ENCODE peak calls at places on chromosomes 13 and 19, in seven cellular contexts. One of them, this sample, is unnamed. For H3K4me1, the result is how much of the 10 kb centered on the place peaks cover.

GRCh38 chr13:103358245-103358932 is 292.2 kb upstream of the SLC10A2 start:
- DNase-seq in GM23338: no peak
- DNase-seq in transverse colon: no peak
- DNase-seq in endothelial cell of umbilical vein: no peak
- DNase-seq in H1: no peak
- DNase-seq in SK-N-SH: no peak
- DNase-seq in HepG2: no peak
- DNase-seq in this sample: no peak

GRCh38 chr19:29956855-29957254 is 14.8 kb downstream of the URI1 start:
- DNase-seq in endothelial cell of umbilical vein: no peak
- DNase-seq in HepG2: peak
- DNase-seq in SK-N-SH: no peak
- DNase-seq in transverse colon: no peak
- DNase-seq in H1: no peak
- DNase-seq in GM23338: no peak
- DNase-seq in this sample: no peak

GRCh38 chr19:48698046-48698445 is 2.3 kb downstream of the FUT2 start:
- DNase-seq in GM23338: no peak
- DNase-seq in HepG2: no peak
- DNase-seq in SK-N-SH: no peak
- DNase-seq in H1: no peak
- DNase-seq in transverse colon: peak
- DNase-seq in endothelial cell of umbilical vein: peak
- DNase-seq in this sample: no peak

GRCh38 chr13:75417006-75417384 is 65.0 kb downstream of the TBC1D4 start:
- DNase-seq in transverse colon: no peak
- DNase-seq in H1: no peak
- DNase-seq in HepG2: no peak
- DNase-seq in endothelial cell of umbilical vein: no peak
- DNase-seq in GM23338: no peak
- DNase-seq in SK-N-SH: no peak
- DNase-seq in this sample: peak

GRCh38 chr13:50167224-50167947 is 152.1 kb downstream of the KCNRG start:
- DNase-seq in H1: no peak
- DNase-seq in SK-N-SH: no peak
- DNase-seq in transverse colon: no peak
- DNase-seq in GM23338: no peak
- DNase-seq in HepG2: no peak
- DNase-seq in endothelial cell of umbilical vein: no peak
- DNase-seq in this sample: no peak

GRCh38 chr19:38650911-38651584 is 3.6 kb downstream of the ACTN4 start:
- DNase-seq in SK-N-SH: no peak
- DNase-seq in transverse colon: no peak
- DNase-seq in endothelial cell of umbilical vein: peak
- DNase-seq in H1: no peak
- DNase-seq in GM23338: no peak
- DNase-seq in HepG2: no peak
- DNase-seq in this sample: peak

GRCh38 chr13:110092869-110093268 is 214.1 kb downstream of the COL4A1 start:
- DNase-seq in GM23338: no peak
- DNase-seq in SK-N-SH: no peak
- DNase-seq in HepG2: no peak
- DNase-seq in endothelial cell of umbilical vein: no peak
- DNase-seq in transverse colon: no peak
- DNase-seq in H1: no peak
- DNase-seq in this sample: no peak

GRCh38 chr13:31179754-31180153 is 18.1 kb upstream of the HSPH1 start:
- DNase-seq in endothelial cell of umbilical vein: no peak
- DNase-seq in transverse colon: no peak
- DNase-seq in SK-N-SH: no peak
- DNase-seq in H1: no peak
- DNase-seq in HepG2: no peak
- DNase-seq in GM23338: no peak
- DNase-seq in this sample: no peak

GRCh38 chr13:24630851-24631341 is 49.3 kb upstream of the ATP12A start:
- DNase-seq in H1: peak
- DNase-seq in HepG2: no peak
- DNase-seq in SK-N-SH: no peak
- DNase-seq in transverse colon: no peak
- DNase-seq in GM23338: no peak
- DNase-seq in endothelial cell of umbilical vein: no peak
- DNase-seq in this sample: peak

GRCh38 chr19:54188224-54188871 is 1.0 kb downstream of the MBOAT7 start:
- DNase-seq in SK-N-SH: no peak
- DNase-seq in endothelial cell of umbilical vein: peak
- DNase-seq in transverse colon: no peak
- DNase-seq in HepG2: no peak
- DNase-seq in GM23338: peak
- DNase-seq in H1: no peak
- DNase-seq in this sample: no peak

GRCh38 chr13:30486230-30487074 is 20.7 kb upstream of the HMGB1 start:
- DNase-seq in transverse colon: peak
- DNase-seq in H1: no peak
- DNase-seq in GM23338: peak
- DNase-seq in HepG2: no peak
- DNase-seq in endothelial cell of umbilical vein: no peak
- DNase-seq in SK-N-SH: no peak
- DNase-seq in this sample: peak

GRCh38 chr13:95579303-95579702 is 26.8 kb downstream of the CLDN10 start:
- DNase-seq in transverse colon: no peak
- DNase-seq in endothelial cell of umbilical vein: no peak
- DNase-seq in HepG2: no peak
- DNase-seq in H1: no peak
- DNase-seq in SK-N-SH: no peak
- DNase-seq in GM23338: no peak
- DNase-seq in this sample: no peak

GRCh38 chr13:114079601-114080536 is 52.6 kb downstream of the RASA3 start:
- DNase-seq in SK-N-SH: no peak
- DNase-seq in GM23338: no peak
- DNase-seq in H1: no peak
- DNase-seq in HepG2: no peak
- DNase-seq in endothelial cell of umbilical vein: no peak
- DNase-seq in transverse colon: peak
- DNase-seq in this sample: peak

GRCh38 chr13:105908581-105908980 is 626.9 kb downstream of the EFNB2 start:
- DNase-seq in SK-N-SH: no peak
- DNase-seq in GM23338: no peak
- DNase-seq in H1: no peak
- DNase-seq in HepG2: no peak
- DNase-seq in endothelial cell of umbilical vein: no peak
- DNase-seq in transverse colon: no peak
- DNase-seq in this sample: no peak

GRCh38 chr13:109782066-109782822 is 4.1 kb downstream of the IRS2 start:
- DNase-seq in SK-N-SH: peak
- DNase-seq in endothelial cell of umbilical vein: no peak
- DNase-seq in HepG2: no peak
- DNase-seq in GM23338: no peak
- DNase-seq in transverse colon: no peak
- DNase-seq in H1: no peak
- DNase-seq in this sample: peak

GRCh38 chr19:6667114-6667627 is 2.8 kb downstream of the TNFSF14 start:
- DNase-seq in GM23338: no peak
- DNase-seq in SK-N-SH: no peak
- DNase-seq in H1: no peak
- DNase-seq in transverse colon: no peak
- DNase-seq in endothelial cell of umbilical vein: no peak
- DNase-seq in HepG2: no peak
- DNase-seq in this sample: peak

GRCh38 chr13:29923554-29924481 is 73.4 kb upstream of the UBL3 start:
- DNase-seq in H1: peak
- DNase-seq in HepG2: peak
- DNase-seq in endothelial cell of umbilical vein: peak
- DNase-seq in SK-N-SH: peak
- DNase-seq in transverse colon: peak
- DNase-seq in GM23338: peak
- DNase-seq in this sample: peak

GRCh38 chr13:99722931-99723330 is 221.7 kb downstream of the TM9SF2 start:
- DNase-seq in SK-N-SH: no peak
- DNase-seq in H1: no peak
- DNase-seq in transverse colon: no peak
- DNase-seq in endothelial cell of umbilical vein: no peak
- DNase-seq in GM23338: no peak
- DNase-seq in HepG2: no peak
- DNase-seq in this sample: no peak

GRCh38 chr19:40523322-40524047 is 53.2 kb upstream of the SHKBP1 start:
- DNase-seq in GM23338: peak
- DNase-seq in SK-N-SH: peak
- DNase-seq in endothelial cell of umbilical vein: peak
- DNase-seq in transverse colon: peak
- DNase-seq in HepG2: peak
- DNase-seq in H1: no peak
- DNase-seq in this sample: peak

GRCh38 chr13:50911937-50912624 is 2.5 kb downstream of the RNASEH2B start:
- DNase-seq in transverse colon: peak
- DNase-seq in H1: peak
- DNase-seq in HepG2: peak
- DNase-seq in GM23338: peak
- DNase-seq in SK-N-SH: peak
- DNase-seq in endothelial cell of umbilical vein: peak
- DNase-seq in this sample: peak

GRCh38 chr13:113029487-113030258 is 60.7 kb downstream of the MCF2L start:
- DNase-seq in HepG2: peak
- DNase-seq in H1: no peak
- DNase-seq in SK-N-SH: peak
- DNase-seq in endothelial cell of umbilical vein: peak
- DNase-seq in transverse colon: peak
- DNase-seq in GM23338: peak
- DNase-seq in this sample: peak

GRCh38 chr13:110559429-110559943 is 2.0 kb downstream of the RAB20 start:
- DNase-seq in GM23338: no peak
- DNase-seq in HepG2: no peak
- DNase-seq in H1: no peak
- DNase-seq in endothelial cell of umbilical vein: no peak
- DNase-seq in transverse colon: peak
- DNase-seq in SK-N-SH: no peak
- DNase-seq in this sample: peak

GRCh38 chr13:79485014-79485441 is 4.1 kb downstream of the NDFIP2 start:
- DNase-seq in transverse colon: peak
- DNase-seq in HepG2: peak
- DNase-seq in GM23338: no peak
- DNase-seq in SK-N-SH: no peak
- DNase-seq in endothelial cell of umbilical vein: no peak
- DNase-seq in H1: no peak
- DNase-seq in this sample: no peak

GRCh38 chr19:18607222-18608101 is 863 bp upstream of the CRLF1 start:
- DNase-seq in H1: no peak
- DNase-seq in HepG2: no peak
- DNase-seq in transverse colon: no peak
- DNase-seq in SK-N-SH: peak
- DNase-seq in endothelial cell of umbilical vein: no peak
- DNase-seq in GM23338: peak
- DNase-seq in this sample: peak
- TF ChIP-seq POLR2AphosphoS5 in H1: no peak
- TF ChIP-seq POLR2AphosphoS5 in HepG2: no peak
- TF ChIP-seq POLR2AphosphoS5 in transverse colon: no peak
- TF ChIP-seq POLR2AphosphoS5 in SK-N-SH: no peak
- TF ChIP-seq POLR2AphosphoS5 in endothelial cell of umbilical vein: no peak
- TF ChIP-seq POLR2AphosphoS5 in GM23338: no peak
- TF ChIP-seq POLR2AphosphoS5 in this sample: no peak

DNA sequence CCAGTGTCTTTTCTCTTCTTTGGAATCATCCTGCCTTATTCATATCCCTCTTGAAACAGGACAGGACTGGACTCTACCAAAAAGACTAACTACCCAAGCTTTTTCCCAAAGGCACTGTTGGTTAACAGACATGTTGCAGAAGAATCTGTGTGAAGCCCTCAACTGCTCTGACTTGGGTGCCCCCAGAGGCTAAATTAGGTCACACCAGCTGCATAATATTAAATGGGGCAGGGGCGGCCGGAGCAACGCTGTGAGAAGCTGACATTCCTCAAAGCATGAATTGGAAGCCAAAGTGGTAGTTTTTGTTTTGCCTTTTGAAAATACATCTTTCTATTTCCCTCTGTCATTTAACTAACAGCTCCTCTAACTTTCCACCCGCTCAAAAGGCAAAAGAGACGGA is 185.9 kb downstream of the LHFPL6 start:
- DNase-seq in HepG2: no peak
- DNase-seq in SK-N-SH: peak
- DNase-seq in transverse colon: no peak
- DNase-seq in GM23338: peak
- DNase-seq in endothelial cell of umbilical vein: no peak
- DNase-seq in H1: no peak
- DNase-seq in this sample: no peak
- TF ChIP-seq CTCF in HepG2: no peak
- TF ChIP-seq CTCF in SK-N-SH: peak
- TF ChIP-seq CTCF in transverse colon: no peak
- TF ChIP-seq CTCF in GM23338: peak
- TF ChIP-seq CTCF in endothelial cell of umbilical vein: no peak
- TF ChIP-seq CTCF in H1: peak
- TF ChIP-seq CTCF in this sample: no peak

GRCh38 chr19:33376423-33376822 is 2.9 kb downstream of the CEBPG start:
- DNase-seq in HepG2: peak
- DNase-seq in SK-N-SH: no peak
- DNase-seq in transverse colon: peak
- DNase-seq in H1: no peak
- DNase-seq in endothelial cell of umbilical vein: peak
- DNase-seq in GM23338: no peak
- DNase-seq in this sample: no peak

GRCh38 chr19:33375760-33376159 is 2.3 kb downstream of the CEBPG start:
- DNase-seq in HepG2: peak
- DNase-seq in SK-N-SH: no peak
- DNase-seq in GM23338: no peak
- DNase-seq in H1: no peak
- DNase-seq in transverse colon: no peak
- DNase-seq in endothelial cell of umbilical vein: no peak
- DNase-seq in this sample: no peak

GRCh38 chr19:33373701-33374405 is at the start of gene CEBPG:
- DNase-seq in GM23338: peak
- DNase-seq in transverse colon: peak
- DNase-seq in SK-N-SH: peak
- DNase-seq in H1: no peak
- DNase-seq in endothelial cell of umbilical vein: peak
- DNase-seq in HepG2: no peak
- DNase-seq in this sample: peak

GRCh38 chr19:33375156-33375744 is 1.7 kb downstream of the CEBPG start:
- DNase-seq in transverse colon: no peak
- DNase-seq in H1: no peak
- DNase-seq in GM23338: no peak
- DNase-seq in endothelial cell of umbilical vein: no peak
- DNase-seq in HepG2: no peak
- DNase-seq in SK-N-SH: no peak
- DNase-seq in this sample: no peak

GRCh38 chr19:33374406-33374703 is 846 bp downstream of the CEBPG start:
- DNase-seq in transverse colon: no peak
- DNase-seq in SK-N-SH: peak
- DNase-seq in endothelial cell of umbilical vein: no peak
- DNase-seq in HepG2: no peak
- DNase-seq in GM23338: no peak
- DNase-seq in H1: no peak
- DNase-seq in this sample: no peak
- H3K4me1 ChIP-seq in transverse colon: under half
- H3K4me1 ChIP-seq in SK-N-SH: under half
- H3K4me1 ChIP-seq in endothelial cell of umbilical vein: under half
- H3K4me1 ChIP-seq in HepG2: under half
- H3K4me1 ChIP-seq in GM23338: under half
- H3K4me1 ChIP-seq in H1: under half
- H3K4me1 ChIP-seq in this sample: under half

DNA sequence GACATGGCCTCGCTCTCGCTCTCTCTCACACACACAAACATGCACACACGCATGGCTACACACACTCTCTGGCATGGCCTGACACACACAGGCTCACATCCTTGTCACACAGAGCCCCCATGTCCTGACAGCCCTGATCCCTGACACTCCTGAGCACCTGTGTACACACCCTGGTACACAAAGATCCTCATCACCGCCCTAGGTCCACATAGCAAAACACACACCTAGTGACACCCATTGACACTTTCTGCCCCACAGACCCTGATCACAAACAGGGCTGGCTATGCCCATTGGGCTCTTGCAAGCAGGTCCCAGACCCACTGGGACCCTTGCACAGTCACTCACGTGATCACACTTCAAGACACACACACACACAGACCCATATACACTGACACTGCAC is 4.0 kb upstream of the NFIX start:
- DNase-seq in endothelial cell of umbilical vein: no peak
- DNase-seq in H1: no peak
- DNase-seq in GM23338: no peak
- DNase-seq in HepG2: no peak
- DNase-seq in transverse colon: no peak
- DNase-seq in SK-N-SH: no peak
- DNase-seq in this sample: no peak
- TF ChIP-seq POLR2AphosphoS5 in endothelial cell of umbilical vein: no peak
- TF ChIP-seq POLR2AphosphoS5 in H1: no peak
- TF ChIP-seq POLR2AphosphoS5 in GM23338: no peak
- TF ChIP-seq POLR2AphosphoS5 in HepG2: no peak
- TF ChIP-seq POLR2AphosphoS5 in transverse colon: no peak
- TF ChIP-seq POLR2AphosphoS5 in SK-N-SH: no peak
- TF ChIP-seq POLR2AphosphoS5 in this sample: no peak

This sample was measured in upper lobe of left lung.